ENCODE peak calls at places on chromosomes 16 and 17, in eight cellular contexts. X is AG10803, E is mucosa of gallbladder, O is fibroblast of lung, C is hippocampal formation, V is nucleus accumbens, F is brain microvascular endothelial cell, H is left ventricle myocardium superior. B is an unnamed sample.
A peak's percentile ranks its signal among the peaks of the same experiment; 100 is the strongest.

GRCh38 chr17:30413109-30413508 is 34.4 kb downstream of the CPD start:
- DNase-seq in O (no peak), H (no peak), F (no peak), E (no peak), C (no peak), X (no peak), V (no peak), B (no peak)

GRCh38 chr16:83619381-83620150 is 188.2 kb upstream of the HSBP1 start:
- DNase-seq in O (no peak), F (no peak), E (no peak), C (no peak), X (no peak), V (no peak), H (no peak), B (no peak)

GRCh38 chr16:89096768-89097527 is 3.3 kb downstream of the ACSF3 start:
- DNase-seq in V (no peak), H (no peak), C (no peak), O (no peak), X (no peak), E (no peak), F (no peak), B (no peak)

GRCh38 chr17:40559016-40559853 is 6.0 kb downstream of the CCR7 start:
- DNase-seq in V (no peak), E (no peak), O (no peak), H (no peak), C (no peak), X (no peak), F (no peak), B (no peak)

GRCh38 chr16:70576431-70577255 is 53.0 kb downstream of the SF3B3 start:
- DNase-seq in H (no peak), F (peak; percentile 33), X (peak; percentile 84), C (no peak), O (peak; percentile 89), V (no peak), E (no peak), B (no peak)

GRCh38 chr16:65782537-65783290 is 583.8 kb upstream of the CDH5 start:
- DNase-seq in V (no peak), O (peak; percentile 55), H (no peak), E (peak; percentile 28), X (peak; percentile 93), C (no peak), F (peak; percentile 44), B (no peak)

GRCh38 chr16:4217246-4218131 is 24.4 kb downstream of the SRL start:
- DNase-seq in E (no peak), X (no peak), V (no peak), O (peak; percentile 53), F (no peak), H (peak; percentile 85), C (no peak), B (peak; percentile 26)

GRCh38 chr17:57783338-57783742 is 38.2 kb upstream of the CCDC182 start:
- DNase-seq in V (peak; percentile 43), O (peak; percentile 22), E (peak; percentile 67), F (peak; percentile 14), H (peak; percentile 87), C (peak; percentile 47), X (peak; percentile 4), B (peak; percentile 64)

GRCh38 chr17:48747445-48748363 is 19.2 kb upstream of the HOXB13 start:
- DNase-seq in F (no peak), H (no peak), C (no peak), O (no peak), E (no peak), V (no peak), X (no peak), B (no peak)

GRCh38 chr17:68399638-68400403 is 57.5 kb downstream of the WIPI1 start:
- DNase-seq in O (peak; percentile 31), E (no peak), X (peak; percentile 73), H (no peak), F (no peak), V (no peak), C (no peak), B (no peak)

GRCh38 chr17:31744541-31744951 is 114.5 kb downstream of the COPRS start:
- DNase-seq in E (no peak), O (peak; percentile 39), F (no peak), C (no peak), V (no peak), X (no peak), H (no peak), B (no peak)

GRCh38 chr17:50114401-50114800 is 15.6 kb downstream of the SAMD14 start:
- DNase-seq in F (no peak), X (no peak), C (no peak), H (no peak), V (no peak), O (no peak), E (no peak), B (no peak)

GRCh38 chr16:29745126-29745852 is 501 bp downstream of the C16orf54 start:
- DNase-seq in F (no peak), O (no peak), E (no peak), C (no peak), X (no peak), V (no peak), H (no peak), B (no peak)

GRCh38 chr16:50274771-50275415 is 8.5 kb downstream of the ADCY7 start:
- DNase-seq in O (no peak), H (no peak), X (no peak), V (no peak), C (no peak), E (no peak), F (no peak), B (no peak)

GRCh38 chr17:8118769-8119574 is 658 bp upstream of the ALOXE3 start:
- DNase-seq in H (peak; percentile 95), C (peak; percentile 74), V (peak; percentile 75), X (peak; percentile 78), E (peak; percentile 86), O (peak; percentile 86), F (peak; percentile 85), B (peak; percentile 85)